ENCODE peak calls at places on chromosomes 1 and 21, in four cellular contexts. W is GM12865, Y is colonic mucosa, J is tibial artery. R is an unnamed sample.

GRCh38 chr1:225651872-225652725 is 824 bp downstream of the ENAH start:
- DNase-seq in W (no peak), Y (peak), J (no peak), R (peak)

GRCh38 chr1:67696708-67697107 is 11.7 kb downstream of the GADD45A start:
- DNase-seq in W (no peak), Y (no peak), J (no peak), R (no peak)

GRCh38 chr1:87329051-87329755 is 523 bp downstream of the LMO4 start:
- DNase-seq in W (peak), Y (peak), J (peak), R (peak)

GRCh38 chr21:38721983-38722382 is 83.7 kb upstream of the ETS2 start:
- DNase-seq in W (no peak), Y (no peak), J (no peak), R (peak)

GRCh38 chr1:39127513-39127912 is 77.0 kb upstream of the MACF1 start:
- DNase-seq in W (no peak), Y (no peak), J (peak), R (peak)

GRCh38 chr1:33314371-33314893 is 6.5 kb downstream of the A3GALT2 start:
- DNase-seq in W (no peak), Y (no peak), J (no peak), R (no peak)

GRCh38 chr1:157390646-157391045 is 161.7 kb downstream of the FCRL5 start:
- DNase-seq in W (no peak), Y (no peak), J (no peak), R (peak)

GRCh38 chr1:54006508-54006907 is 11.5 kb downstream of the LDLRAD1 start:
- DNase-seq in W (no peak), Y (no peak), J (peak), R (no peak)

GRCh38 chr1:71587961-71588360 is 507.1 kb upstream of the ZRANB2 start:
- DNase-seq in W (peak), Y (no peak), J (no peak), R (peak)

GRCh38 chr21:42231761-42232160 is 12.8 kb downstream of the ABCG1 start:
- DNase-seq in W (no peak), Y (no peak), J (no peak), R (no peak)

GRCh38 chr1:155043259-155043658 is 7.9 kb upstream of the ADAM15 start:
- DNase-seq in W (no peak), Y (peak), J (no peak), R (no peak)

GRCh38 chr1:17527036-17527914 is 12.2 kb upstream of the ARHGEF10L start:
- DNase-seq in W (no peak), Y (peak), J (peak), R (peak)

GRCh38 chr21:39451332-39452206 is at the start of gene SH3BGR:
- DNase-seq in W (no peak), Y (peak), J (peak), R (peak)

GRCh38 chr1:99482750-99483149 is 163.2 kb upstream of the PALMD start:
- DNase-seq in W (no peak), Y (no peak), J (no peak), R (no peak)

GRCh38 chr21:26055841-26056264 is 114.7 kb downstream of the APP start:
- DNase-seq in W (no peak), Y (no peak), J (no peak), R (no peak)

GRCh38 chr1:184186167-184186566 is 134.6 kb downstream of the TSEN15 start:
- DNase-seq in W (no peak), Y (no peak), J (no peak), R (no peak)

GRCh38 chr1:244347942-244348341 is 103.8 kb downstream of the ADSS2 start:
- DNase-seq in W (no peak), Y (peak), J (no peak), R (no peak)

GRCh38 chr21:45469273-45470086 is 64.5 kb downstream of the COL18A1 start:
- DNase-seq in W (no peak), Y (no peak), J (no peak), R (no peak)

GRCh38 chr1:10744654-10745238 is 51.7 kb downstream of the CASZ1 start:
- DNase-seq in W (no peak), Y (no peak), J (no peak), R (no peak)

GRCh38 chr1:9068971-9069323 is 488 bp downstream of the SLC2A5 start:
- DNase-seq in W (peak), Y (no peak), J (no peak), R (no peak)
- H3K4me3 ChIP-seq in W (peak), Y (no peak), J (peak), R (no peak)

GRCh38 chr1:94039871-94040569 is 80.9 kb downstream of the ABCA4 start:
- DNase-seq in W (no peak), Y (no peak), J (peak), R (peak)
- TF ChIP-seq CTCF in W (no peak), Y (peak), J (no peak), R (no peak)

DNA sequence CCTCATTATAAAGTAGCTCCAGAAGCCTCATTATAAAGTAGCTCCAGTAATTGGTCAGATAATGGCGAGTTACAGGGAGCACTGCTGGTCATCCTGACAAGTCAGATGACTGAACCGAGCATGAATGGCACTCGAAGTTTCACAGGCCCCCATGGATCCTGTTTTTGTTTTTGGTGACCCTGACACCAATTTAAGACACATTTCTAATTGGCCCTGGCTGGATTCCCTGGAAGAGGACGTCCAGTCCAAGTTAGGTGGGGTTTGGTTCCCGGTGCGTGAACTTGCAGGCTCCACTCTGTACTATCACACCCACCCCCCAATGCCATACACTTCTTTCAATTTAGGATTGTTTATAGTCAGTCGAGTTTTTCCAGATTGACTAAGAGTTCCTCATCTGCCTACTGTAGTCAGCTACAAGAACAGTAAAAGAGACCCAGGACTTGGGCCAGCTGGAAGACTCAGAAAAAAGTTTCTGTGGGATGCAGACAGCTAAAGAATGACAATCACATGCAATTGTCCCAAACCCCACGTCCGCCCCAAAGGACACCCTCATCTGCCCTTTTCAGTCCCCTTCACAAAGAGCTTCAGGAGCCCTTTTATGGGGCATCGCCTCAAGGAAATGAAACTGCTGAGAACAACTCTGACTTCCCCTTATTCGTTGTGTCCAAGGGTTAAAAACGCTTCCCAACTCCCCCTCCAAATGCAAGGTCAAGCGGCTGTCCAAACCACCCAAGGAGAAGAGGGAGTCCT is 2.7 kb downstream of the DHRS3 start:
- DNase-seq in W (no peak), Y (peak), J (no peak), R (no peak)
- H3K4me3 ChIP-seq in W (no peak), Y (peak), J (peak), R (peak)

GRCh38 chr1:40401427-40402201 is 28.1 kb downstream of the SMAP2 start:
- DNase-seq in W (peak), Y (no peak), J (no peak), R (no peak)

GRCh38 chr1:40397258-40397657 is 23.7 kb downstream of the SMAP2 start:
- DNase-seq in W (no peak), Y (no peak), J (no peak), R (no peak)

GRCh38 chr1:40396420-40396819 is 22.9 kb downstream of the SMAP2 start:
- DNase-seq in W (peak), Y (no peak), J (no peak), R (no peak)

GRCh38 chr1:40395211-40396175 is 22.0 kb downstream of the SMAP2 start:
- DNase-seq in W (no peak), Y (no peak), J (no peak), R (no peak)

GRCh38 chr1:40399984-40400704 is 26.6 kb downstream of the SMAP2 start:
- DNase-seq in W (peak), Y (no peak), J (no peak), R (no peak)
- TF ChIP-seq CTCF in W (no peak), Y (no peak), J (no peak), R (no peak)

DNA sequence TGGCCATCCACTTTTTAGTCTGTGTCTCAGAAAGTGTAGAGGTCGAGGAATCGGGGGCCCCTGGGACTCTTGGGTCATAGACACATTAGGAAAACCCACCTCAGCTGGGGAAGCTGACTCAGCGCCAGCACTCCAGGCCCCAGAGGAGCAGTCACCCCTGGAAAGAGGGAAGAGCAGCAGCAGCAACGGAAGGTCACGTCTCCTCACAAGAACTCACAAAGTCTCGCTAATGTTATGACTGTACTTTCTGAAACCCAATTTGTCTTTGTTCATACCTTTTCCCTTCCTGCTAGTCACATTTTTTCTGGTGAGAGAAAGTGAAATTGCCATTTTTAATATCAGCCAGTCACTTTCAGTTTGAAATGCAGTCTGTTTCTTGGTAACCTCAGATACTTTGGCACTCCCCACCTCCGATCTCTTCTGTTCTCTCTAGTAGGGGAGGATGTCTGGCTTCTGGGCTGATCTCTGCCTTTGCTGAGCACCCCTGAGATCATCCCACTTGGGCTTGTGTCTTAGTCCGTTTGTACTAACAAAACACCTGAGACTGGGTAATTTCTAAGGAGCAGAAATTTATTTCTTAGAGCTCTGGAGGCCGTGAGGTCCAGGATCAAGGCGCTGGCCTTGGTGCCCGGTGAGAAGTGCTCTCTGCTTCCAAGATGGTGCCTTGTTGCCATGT is 6.0 kb upstream of the NLRP3 start:
- DNase-seq in W (peak), Y (no peak), J (no peak), R (no peak)
- H3K4me3 ChIP-seq in W (peak), Y (no peak), J (no peak), R (no peak)

GRCh38 chr1:114609826-114610225 is 28.4 kb upstream of the BCAS2 start:
- DNase-seq in W (no peak), Y (no peak), J (no peak), R (no peak)
- TF ChIP-seq CTCF in W (no peak), Y (no peak), J (no peak), R (no peak)

R was measured in cardiac fibroblast.